ENCODE peak calls at places on chromosomes 5 and 9, in four cellular contexts. P, F, Q and W are unnamed samples.
A peak's percentile ranks its signal among the peaks of the same experiment; 100 is the strongest.

GRCh38 chr9:99112750-99113417 is 8.0 kb downstream of the TGFBR1 start:
- DNase-seq in P (no peak), F (no peak), Q (no peak), W (no peak)

GRCh38 chr5:127555826-127556225 is 38.4 kb downstream of the PRRC1 start:
- DNase-seq in P (no peak), F (no peak), Q (no peak), W (no peak)

GRCh38 chr5:157528036-157528632 is 47.4 kb downstream of the ADAM19 start:
- DNase-seq in P (no peak), F (no peak), Q (peak; percentile 33), W (no peak)

GRCh38 chr5:108836492-108836891 is 88.8 kb downstream of the FER start:
- DNase-seq in P (no peak), F (no peak), Q (no peak), W (no peak)

GRCh38 chr5:173774212-173774850 is 113.8 kb upstream of the CPEB4 start:
- DNase-seq in P (no peak), F (no peak), Q (no peak), W (no peak)

GRCh38 chr5:133400831-133401351 is 211.4 kb downstream of the FSTL4 start:
- DNase-seq in P (no peak), F (no peak), Q (no peak), W (peak; percentile 50)

GRCh38 chr5:100900142-100900795 is 2.8 kb downstream of the ST8SIA4 start:
- DNase-seq in P (no peak), F (no peak), Q (peak; percentile 33), W (peak; percentile 54)

GRCh38 chr9:108813951-108814601 is 41.7 kb downstream of the ACTL7B start:
- DNase-seq in P (peak; percentile 58), F (no peak), Q (no peak), W (no peak)

GRCh38 chr9:110543631-110544051 is 35.9 kb downstream of the SVEP1 start:
- DNase-seq in P (no peak), F (no peak), Q (no peak), W (peak; percentile 47)

GRCh38 chr5:158124606-158125316 is 265.8 kb upstream of the CLINT1 start:
- DNase-seq in P (no peak), F (no peak), Q (no peak), W (no peak)

DNA sequence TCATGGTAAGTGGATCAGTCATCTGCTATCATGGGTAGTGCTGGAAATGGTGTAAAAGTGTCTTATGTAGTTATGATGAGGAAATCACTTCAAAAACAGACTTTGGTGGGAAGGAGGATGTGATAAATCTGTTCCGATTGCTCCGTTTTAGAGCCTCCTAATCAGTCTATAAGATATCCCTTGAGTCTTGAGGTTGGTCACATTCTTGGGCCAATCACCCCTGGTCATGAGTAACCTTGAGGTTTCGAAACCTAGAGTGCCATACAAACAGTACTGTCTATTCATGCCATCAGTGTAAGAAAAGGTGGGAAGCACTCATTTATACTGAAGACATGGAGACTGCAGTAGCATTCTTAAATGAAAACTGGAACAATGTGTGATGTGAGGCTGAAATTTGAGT is 45.8 kb downstream of the LRRTM2 start:
- DNase-seq in P (no peak), F (no peak), Q (no peak), W (no peak)
- TF ChIP-seq ATF3 in P (no peak), F (no peak), Q (no peak), W (no peak)

DNA sequence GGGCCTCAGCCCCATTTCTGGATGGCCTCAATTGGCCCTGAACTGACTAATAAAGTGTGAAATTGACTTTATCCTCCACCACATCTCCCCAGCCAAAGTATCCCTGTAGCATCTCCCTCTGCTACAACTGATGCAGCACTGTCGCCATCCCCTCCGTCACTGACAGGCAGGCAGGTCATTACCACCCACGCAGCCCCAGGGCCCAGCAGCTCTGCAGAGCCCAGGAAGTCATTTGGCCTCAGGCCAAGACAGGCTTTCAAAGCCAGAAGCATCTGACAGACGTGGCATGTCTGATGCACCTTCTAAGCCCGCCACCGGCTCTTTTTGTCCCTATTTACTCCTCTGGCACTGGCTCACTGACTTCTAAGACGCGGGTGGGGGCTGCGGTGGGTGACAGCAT is 65.3 kb downstream of the ARHGEF37 start:
- DNase-seq in P (no peak), F (no peak), Q (no peak), W (no peak)
- TF ChIP-seq ATF3 in P (no peak), F (no peak), Q (no peak), W (no peak)

GRCh38 chr9:2181794-2182193 is 166.6 kb downstream of the SMARCA2 start:
- DNase-seq in P (no peak), F (no peak), Q (peak; percentile 74), W (no peak)

GRCh38 chr9:2178034-2178734 is 163.0 kb downstream of the SMARCA2 start:
- DNase-seq in P (no peak), F (no peak), Q (no peak), W (no peak)

GRCh38 chr9:2180704-2181103 is 165.6 kb downstream of the SMARCA2 start:
- DNase-seq in P (no peak), F (no peak), Q (no peak), W (no peak)

GRCh38 chr9:2180171-2180570 is 165.0 kb downstream of the SMARCA2 start:
- DNase-seq in P (no peak), F (no peak), Q (no peak), W (no peak)

DNA sequence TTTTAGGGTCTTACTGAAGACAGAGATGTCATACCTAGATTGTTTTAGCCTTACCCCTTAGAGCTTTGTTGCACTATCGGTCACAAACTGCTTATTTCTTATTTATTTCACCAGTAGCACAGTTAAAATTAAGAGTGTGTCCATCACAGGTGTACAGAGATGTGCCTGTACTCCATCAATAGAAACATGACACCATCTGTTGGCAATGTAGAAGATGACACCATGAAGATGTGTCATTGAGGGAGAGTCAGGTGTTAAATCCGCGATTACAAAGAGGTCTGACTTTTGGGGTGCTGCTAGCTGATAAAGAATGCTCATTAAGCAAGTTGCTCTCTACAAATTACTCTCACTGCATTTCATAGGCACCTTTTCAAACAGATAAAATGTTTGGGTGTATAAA is 164.4 kb downstream of the SMARCA2 start:
- DNase-seq in P (no peak), F (no peak), Q (no peak), W (no peak)
- TF ChIP-seq ATF3 in P (no peak), F (no peak), Q (no peak), W (no peak)

DNA sequence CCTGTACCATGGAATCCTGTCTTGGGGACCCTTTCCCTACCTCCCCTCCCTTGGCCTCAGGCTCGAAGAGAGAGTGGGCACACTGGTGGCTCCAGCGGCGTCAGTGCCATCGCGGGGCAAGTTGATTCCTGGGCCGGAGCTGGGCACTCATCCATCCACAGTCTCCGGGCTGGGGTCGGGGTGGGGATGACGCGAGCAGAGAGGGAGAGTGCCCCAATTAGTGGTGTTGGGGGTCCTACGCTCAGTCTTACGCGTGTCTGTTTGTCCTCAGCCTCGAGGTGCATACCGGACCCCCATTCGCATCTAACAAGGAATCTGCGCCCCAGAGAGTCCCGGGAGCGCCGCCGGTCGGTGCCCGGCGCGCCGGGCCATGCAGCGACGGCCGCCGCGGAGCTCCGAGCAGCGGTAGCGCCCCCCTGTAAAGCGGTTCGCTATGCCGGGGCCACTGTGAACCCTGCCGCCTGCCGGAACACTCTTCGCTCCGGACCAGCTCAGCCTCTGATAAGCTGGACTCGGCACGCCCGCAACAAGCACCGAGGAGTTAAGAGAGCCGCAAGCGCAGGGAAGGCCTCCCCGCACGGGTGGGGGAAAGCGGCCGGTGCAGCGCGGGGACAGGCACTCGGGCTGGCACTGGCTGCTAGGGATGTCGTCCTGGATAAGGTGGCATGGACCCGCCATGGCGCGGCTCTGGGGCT is 724 bp downstream of the NTRK2 start:
- DNase-seq in P (no peak), F (no peak), Q (peak; percentile 62), W (peak; percentile 75)
- TF ChIP-seq ATF3 in P (no peak), F (no peak), Q (no peak), W (no peak)

GRCh38 chr5:132392978-132393825 is 23.7 kb downstream of the SLC22A5 start:
- DNase-seq in P (no peak), F (no peak), Q (no peak), W (no peak)

GRCh38 chr5:132392411-132392810 is 22.9 kb downstream of the SLC22A5 start:
- DNase-seq in P (no peak), F (no peak), Q (no peak), W (no peak)

GRCh38 chr5:132397224-132397623 is 27.7 kb downstream of the SLC22A5 start:
- DNase-seq in P (no peak), F (no peak), Q (no peak), W (no peak)

GRCh38 chr5:132394681-132395259 is 25.3 kb downstream of the SLC22A5 start:
- DNase-seq in P (no peak), F (no peak), Q (no peak), W (no peak)

GRCh38 chr5:132396589-132397001 is 27.1 kb downstream of the SLC22A5 start:
- DNase-seq in P (no peak), F (no peak), Q (no peak), W (no peak)
- TF ChIP-seq ATF3 in P (no peak), F (no peak), Q (no peak), W (no peak)

GRCh38 chr9:113738898-113739604 is 137.1 kb upstream of the ZNF618 start:
- DNase-seq in P (no peak), F (no peak), Q (no peak), W (no peak)
- TF ChIP-seq ATF3 in P (no peak), F (no peak), Q (no peak), W (no peak)

GRCh38 chr9:112640311-112640710 is 77.6 kb downstream of the INIP start:
- DNase-seq in P (no peak), F (no peak), Q (no peak), W (no peak)
- TF ChIP-seq ATF3 in P (no peak), F (no peak), Q (no peak), W (no peak)

GRCh38 chr9:3181049-3181953 is 337.4 kb upstream of the PUM3 start:
- DNase-seq in P (peak; percentile 64), F (no peak), Q (peak; percentile 75), W (peak; percentile 83)
- TF ChIP-seq ATF3 in P (no peak), F (no peak), Q (no peak), W (no peak)

GRCh38 chr9:34506623-34507022 is 16.2 kb downstream of the ENHO start:
- DNase-seq in P (no peak), F (no peak), Q (no peak), W (no peak)

GRCh38 chr9:34503406-34503805 is 19.4 kb downstream of the ENHO start:
- DNase-seq in P (no peak), F (no peak), Q (no peak), W (no peak)

GRCh38 chr9:34507556-34507955 is 15.2 kb downstream of the ENHO start:
- DNase-seq in P (no peak), F (no peak), Q (no peak), W (no peak)

GRCh38 chr9:34507966-34508365 is 14.8 kb downstream of the ENHO start:
- DNase-seq in P (no peak), F (no peak), Q (no peak), W (no peak)

GRCh38 chr9:34505370-34506120 is 17.2 kb downstream of the ENHO start:
- DNase-seq in P (no peak), F (no peak), Q (no peak), W (no peak)
- TF ChIP-seq ATF3 in P (no peak), F (no peak), Q (no peak), W (no peak)